ENCODE peak calls at places on chromosomes 6 and 20, in six cellular contexts. P is endothelial cell, D is RPMI7951, Z is EH, Y is stomach, C is NCI-H1105. H is an unnamed sample.

GRCh38 chr6:170101281-170102035 is 189.4 kb downstream of the DLL1 start:
- DNase-seq in P (peak; percentile 1), D (no peak), Z (no peak), Y (peak; percentile 17), C (no peak), H (no peak)

GRCh38 chr6:157907651-157908050 is 74.0 kb upstream of the SYNJ2 start:
- DNase-seq in P (no peak), D (no peak), Z (no peak), Y (no peak), C (no peak), H (no peak)

GRCh38 chr20:43564993-43565757 is 6.3 kb downstream of the SGK2 start:
- DNase-seq in P (no peak), D (no peak), Z (no peak), Y (peak; percentile 28), C (no peak), H (peak; percentile 12)

GRCh38 chr6:31352497-31353368 is 4.2 kb downstream of the HLA-B start:
- DNase-seq in P (no peak), D (no peak), Z (no peak), Y (no peak), C (no peak), H (no peak)

GRCh38 chr6:85037221-85037620 is 272.8 kb upstream of the TBX18 start:
- DNase-seq in P (no peak), D (no peak), Z (no peak), Y (no peak), C (no peak), H (no peak)

GRCh38 chr6:87336367-87336766 is 7.3 kb upstream of the GJB7 start:
- DNase-seq in P (no peak), D (no peak), Z (no peak), Y (no peak), C (no peak), H (no peak)

GRCh38 chr6:30603961-30604360 is 13.1 kb downstream of the PPP1R10 start:
- DNase-seq in P (no peak), D (no peak), Z (no peak), Y (no peak), C (no peak), H (no peak)

GRCh38 chr6:21634582-21634981 is 41.0 kb downstream of the SOX4 start:
- DNase-seq in P (no peak), D (peak; percentile 93), Z (peak; percentile 92), Y (no peak), C (no peak), H (no peak)

GRCh38 chr20:16035576-16035975 is 537.7 kb downstream of the KIF16B start:
- DNase-seq in P (no peak), D (no peak), Z (no peak), Y (no peak), C (no peak), H (no peak)

GRCh38 chr20:41526327-41526726 is 91.8 kb downstream of the CHD6 start:
- DNase-seq in P (no peak), D (no peak), Z (no peak), Y (peak; percentile 34), C (no peak), H (no peak)

GRCh38 chr6:150001295-150001990 is 23.9 kb downstream of the RAET1L start:
- DNase-seq in P (no peak), D (no peak), Z (no peak), Y (no peak), C (no peak), H (no peak)

GRCh38 chr6:133953634-133954415 is 801 bp downstream of the TBPL1 start:
- DNase-seq in P (no peak), D (no peak), Z (no peak), Y (no peak), C (peak; percentile 8), H (peak; percentile 52)

GRCh38 chr20:3670511-3670910 is 7.3 kb upstream of the GFRA4 start:
- DNase-seq in P (no peak), D (peak; percentile 48), Z (peak; percentile 64), Y (no peak), C (peak; percentile 27), H (no peak)